ENCODE peak calls at places on chromosome 20, in ten cellular contexts. One of them, this sample, is unnamed.

GRCh38 chr20:62587757-62588402 is 54.4 kb upstream of the SLCO4A1 start:
- DNase-seq in HCT116: no peak
- DNase-seq in mammary epithelial cell: no peak
- DNase-seq in H9: no peak
- DNase-seq in PC-3: peak; percentile 48
- DNase-seq in HepG2: no peak
- DNase-seq in GM23338: peak; percentile 76
- DNase-seq in fibroblast of lung: no peak
- DNase-seq in PC-9: no peak
- DNase-seq in OCI-LY7: no peak
- DNase-seq in this sample: peak; percentile 82

GRCh38 chr20:32368930-32369329 is 10.8 kb downstream of the ASXL1 start:
- DNase-seq in HCT116: no peak
- DNase-seq in mammary epithelial cell: no peak
- DNase-seq in H9: no peak
- DNase-seq in PC-3: no peak
- DNase-seq in HepG2: no peak
- DNase-seq in GM23338: peak; percentile 57
- DNase-seq in fibroblast of lung: no peak
- DNase-seq in PC-9: no peak
- DNase-seq in OCI-LY7: peak; percentile 38
- DNase-seq in this sample: peak; percentile 61

GRCh38 chr20:1325173-1326030 is 3.5 kb downstream of the SDCBP2 start:
- DNase-seq in HCT116: peak; percentile 88
- DNase-seq in mammary epithelial cell: peak; percentile 92
- DNase-seq in H9: peak; percentile 96
- DNase-seq in PC-3: peak; percentile 98
- DNase-seq in HepG2: peak; percentile 97
- DNase-seq in GM23338: peak; percentile 96
- DNase-seq in fibroblast of lung: peak; percentile 99
- DNase-seq in PC-9: peak; percentile 96
- DNase-seq in OCI-LY7: peak; percentile 98
- DNase-seq in this sample: peak; percentile 97

GRCh38 chr20:10385850-10386544 is 48.0 kb downstream of the MKKS start:
- DNase-seq in HCT116: no peak
- DNase-seq in mammary epithelial cell: no peak
- DNase-seq in H9: no peak
- DNase-seq in PC-3: no peak
- DNase-seq in HepG2: no peak
- DNase-seq in GM23338: no peak
- DNase-seq in fibroblast of lung: peak; percentile 73
- DNase-seq in PC-9: no peak
- DNase-seq in OCI-LY7: no peak
- DNase-seq in this sample: no peak

GRCh38 chr20:44496976-44497375 is 21.3 kb downstream of the TTPAL start:
- DNase-seq in HCT116: peak; percentile 39
- DNase-seq in mammary epithelial cell: peak; percentile 97
- DNase-seq in H9: no peak
- DNase-seq in PC-3: peak; percentile 98
- DNase-seq in HepG2: no peak
- DNase-seq in GM23338: no peak
- DNase-seq in fibroblast of lung: peak; percentile 61
- DNase-seq in PC-9: peak; percentile 35
- DNase-seq in OCI-LY7: no peak
- DNase-seq in this sample: peak; percentile 37

GRCh38 chr20:34199183-34199582 is 42.0 kb upstream of the ASIP start:
- DNase-seq in HCT116: no peak
- DNase-seq in mammary epithelial cell: no peak
- DNase-seq in H9: no peak
- DNase-seq in PC-3: no peak
- DNase-seq in HepG2: no peak
- DNase-seq in GM23338: no peak
- DNase-seq in fibroblast of lung: no peak
- DNase-seq in PC-9: no peak
- DNase-seq in OCI-LY7: no peak
- DNase-seq in this sample: no peak

GRCh38 chr20:44908987-44909871 is 631 bp upstream of the PABPC1L start:
- DNase-seq in HCT116: no peak
- DNase-seq in mammary epithelial cell: no peak
- DNase-seq in H9: no peak
- DNase-seq in PC-3: peak; percentile 4
- DNase-seq in HepG2: no peak
- DNase-seq in GM23338: no peak
- DNase-seq in fibroblast of lung: peak; percentile 9
- DNase-seq in PC-9: no peak
- DNase-seq in OCI-LY7: no peak
- DNase-seq in this sample: peak; percentile 23

GRCh38 chr20:63703471-63703975 is 4.3 kb downstream of the ARFRP1 start:
- DNase-seq in HCT116: no peak
- DNase-seq in mammary epithelial cell: no peak
- DNase-seq in H9: peak; percentile 28
- DNase-seq in PC-3: no peak
- DNase-seq in HepG2: no peak
- DNase-seq in GM23338: no peak
- DNase-seq in fibroblast of lung: no peak
- DNase-seq in PC-9: no peak
- DNase-seq in OCI-LY7: no peak
- DNase-seq in this sample: no peak

GRCh38 chr20:63134201-63134612 is 81.7 kb downstream of the YTHDF1 start:
- DNase-seq in HCT116: no peak
- DNase-seq in mammary epithelial cell: no peak
- DNase-seq in H9: peak; percentile 68
- DNase-seq in PC-3: no peak
- DNase-seq in HepG2: no peak
- DNase-seq in GM23338: peak; percentile 60
- DNase-seq in fibroblast of lung: no peak
- DNase-seq in PC-9: no peak
- DNase-seq in OCI-LY7: peak; percentile 5
- DNase-seq in this sample: peak; percentile 33

GRCh38 chr20:41249371-41249770 is 68.2 kb downstream of the ZHX3 start:
- DNase-seq in HCT116: no peak
- DNase-seq in mammary epithelial cell: peak; percentile 78
- DNase-seq in H9: no peak
- DNase-seq in PC-3: peak; percentile 83
- DNase-seq in HepG2: no peak
- DNase-seq in GM23338: no peak
- DNase-seq in fibroblast of lung: peak; percentile 88
- DNase-seq in PC-9: peak; percentile 31
- DNase-seq in OCI-LY7: no peak
- DNase-seq in this sample: peak; percentile 19

GRCh38 chr20:362271-363254 is 15.7 kb downstream of the NRSN2 start:
- DNase-seq in HCT116: peak; percentile 95
- DNase-seq in mammary epithelial cell: peak; percentile 95
- DNase-seq in H9: peak; percentile 50
- DNase-seq in PC-3: peak; percentile 99
- DNase-seq in HepG2: peak; percentile 99
- DNase-seq in GM23338: peak; percentile 68
- DNase-seq in fibroblast of lung: peak; percentile 94
- DNase-seq in PC-9: peak; percentile 97
- DNase-seq in OCI-LY7: peak; percentile 91
- DNase-seq in this sample: no peak

GRCh38 chr20:36927704-36928103 is 23.8 kb downstream of the SAMHD1 start:
- DNase-seq in HCT116: no peak
- DNase-seq in mammary epithelial cell: no peak
- DNase-seq in H9: no peak
- DNase-seq in PC-3: no peak
- DNase-seq in HepG2: peak; percentile 80
- DNase-seq in GM23338: no peak
- DNase-seq in fibroblast of lung: no peak
- DNase-seq in PC-9: no peak
- DNase-seq in OCI-LY7: no peak
- DNase-seq in this sample: no peak

GRCh38 chr20:36932476-36933426 is 18.8 kb downstream of the SAMHD1 start:
- DNase-seq in HCT116: no peak
- DNase-seq in mammary epithelial cell: no peak
- DNase-seq in H9: no peak
- DNase-seq in PC-3: no peak
- DNase-seq in HepG2: peak; percentile 76
- DNase-seq in GM23338: no peak
- DNase-seq in fibroblast of lung: peak; percentile 66
- DNase-seq in PC-9: no peak
- DNase-seq in OCI-LY7: no peak
- DNase-seq in this sample: no peak

GRCh38 chr20:36929691-36930090 is 21.8 kb downstream of the SAMHD1 start:
- DNase-seq in HCT116: no peak
- DNase-seq in mammary epithelial cell: no peak
- DNase-seq in H9: no peak
- DNase-seq in PC-3: no peak
- DNase-seq in HepG2: no peak
- DNase-seq in GM23338: no peak
- DNase-seq in fibroblast of lung: no peak
- DNase-seq in PC-9: no peak
- DNase-seq in OCI-LY7: no peak
- DNase-seq in this sample: no peak

GRCh38 chr20:36926653-36927200 is 24.8 kb downstream of the SAMHD1 start:
- DNase-seq in HCT116: no peak
- DNase-seq in mammary epithelial cell: no peak
- DNase-seq in H9: no peak
- DNase-seq in PC-3: no peak
- DNase-seq in HepG2: no peak
- DNase-seq in GM23338: no peak
- DNase-seq in fibroblast of lung: no peak
- DNase-seq in PC-9: no peak
- DNase-seq in OCI-LY7: no peak
- DNase-seq in this sample: no peak

DNA sequence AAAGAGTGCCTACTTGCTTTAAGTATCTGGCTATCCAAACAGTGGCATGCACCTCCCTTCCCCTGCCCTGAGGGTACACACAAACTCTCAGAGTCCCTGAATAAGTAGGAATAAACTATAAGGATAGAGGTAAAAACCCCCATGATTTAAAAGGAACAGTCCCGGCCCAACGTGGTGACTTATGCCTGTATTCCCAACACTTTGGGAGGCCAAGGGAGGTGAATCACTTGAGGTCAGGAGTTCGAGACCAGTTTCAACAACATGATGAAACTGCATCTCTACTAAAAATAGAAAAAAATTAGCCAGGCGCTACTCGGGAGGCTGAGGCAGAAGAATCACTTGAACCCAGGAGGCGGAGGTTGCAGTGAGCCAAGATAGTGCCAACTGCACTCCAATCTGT is 22.2 kb downstream of the SAMHD1 start:
- DNase-seq in HCT116: no peak
- DNase-seq in mammary epithelial cell: peak; percentile 32
- DNase-seq in H9: no peak
- DNase-seq in PC-3: no peak
- DNase-seq in HepG2: no peak
- DNase-seq in GM23338: no peak
- DNase-seq in fibroblast of lung: peak; percentile 52
- DNase-seq in PC-9: no peak
- DNase-seq in OCI-LY7: no peak
- DNase-seq in this sample: no peak
- H3K27ac ChIP-seq in HCT116: no peak overlapping the region
- H3K27ac ChIP-seq in mammary epithelial cell: no peak overlapping the region
- H3K27ac ChIP-seq in H9: no peak overlapping the region
- H3K27ac ChIP-seq in PC-3: no peak overlapping the region
- H3K27ac ChIP-seq in HepG2: peak overlapping the region; percentile 3
- H3K27ac ChIP-seq in GM23338: no peak overlapping the region
- H3K27ac ChIP-seq in fibroblast of lung: no peak overlapping the region
- H3K27ac ChIP-seq in PC-9: no peak overlapping the region
- H3K27ac ChIP-seq in OCI-LY7: no peak overlapping the region
- H3K27ac ChIP-seq in this sample: no peak overlapping the region

DNA sequence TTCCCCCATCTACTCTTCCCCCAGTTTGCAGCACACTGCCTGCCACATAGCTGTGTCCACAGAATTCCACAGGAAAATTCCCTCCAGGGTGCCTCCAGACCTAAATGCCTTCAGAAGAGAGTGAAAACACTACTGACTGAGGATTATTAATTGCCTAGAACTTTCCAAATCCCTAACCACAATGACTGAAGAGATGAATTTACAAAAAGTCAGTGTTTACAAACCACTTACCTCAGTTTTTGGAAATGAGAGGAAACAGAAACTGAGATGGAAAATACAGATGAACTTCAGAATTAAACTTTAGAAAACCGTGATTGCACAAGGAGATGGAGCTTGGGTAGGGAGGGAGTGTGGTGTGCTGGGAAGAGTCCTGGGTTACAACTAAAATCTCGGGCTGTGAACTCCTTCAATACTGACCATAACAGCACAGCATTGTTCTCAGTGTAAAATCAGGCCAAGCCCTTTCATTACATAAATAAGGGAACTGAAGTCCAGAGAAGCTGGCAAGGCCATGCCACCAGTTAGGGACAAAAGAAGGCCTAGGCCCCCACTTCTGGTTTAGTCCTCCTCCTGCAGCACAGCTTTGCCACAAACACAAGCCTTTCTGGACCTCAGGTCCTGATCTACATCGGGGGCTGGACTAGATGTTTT is 4.1 kb downstream of the ELMO2 start:
- DNase-seq in HCT116: no peak
- DNase-seq in mammary epithelial cell: no peak
- DNase-seq in H9: no peak
- DNase-seq in PC-3: no peak
- DNase-seq in HepG2: no peak
- DNase-seq in GM23338: no peak
- DNase-seq in fibroblast of lung: peak; percentile 46
- DNase-seq in PC-9: no peak
- DNase-seq in OCI-LY7: no peak
- DNase-seq in this sample: no peak
- H4K20me1 ChIP-seq in HCT116: no peaks in the 10 kb centered on the region
- H4K20me1 ChIP-seq in mammary epithelial cell: no peaks in the 10 kb centered on the region
- H4K20me1 ChIP-seq in H9: peaks cover 2% of the 10 kb centered on the region
- H4K20me1 ChIP-seq in PC-3: no peaks in the 10 kb centered on the region
- H4K20me1 ChIP-seq in HepG2: peaks cover 9% of the 10 kb centered on the region
- H4K20me1 ChIP-seq in GM23338: peaks cover 26% of the 10 kb centered on the region
- H4K20me1 ChIP-seq in fibroblast of lung: no peaks in the 10 kb centered on the region
- H4K20me1 ChIP-seq in PC-9: no peaks in the 10 kb centered on the region
- H4K20me1 ChIP-seq in OCI-LY7: peaks cover 10% of the 10 kb centered on the region
- H4K20me1 ChIP-seq in this sample: peaks cover 68% of the 10 kb centered on the region

DNA sequence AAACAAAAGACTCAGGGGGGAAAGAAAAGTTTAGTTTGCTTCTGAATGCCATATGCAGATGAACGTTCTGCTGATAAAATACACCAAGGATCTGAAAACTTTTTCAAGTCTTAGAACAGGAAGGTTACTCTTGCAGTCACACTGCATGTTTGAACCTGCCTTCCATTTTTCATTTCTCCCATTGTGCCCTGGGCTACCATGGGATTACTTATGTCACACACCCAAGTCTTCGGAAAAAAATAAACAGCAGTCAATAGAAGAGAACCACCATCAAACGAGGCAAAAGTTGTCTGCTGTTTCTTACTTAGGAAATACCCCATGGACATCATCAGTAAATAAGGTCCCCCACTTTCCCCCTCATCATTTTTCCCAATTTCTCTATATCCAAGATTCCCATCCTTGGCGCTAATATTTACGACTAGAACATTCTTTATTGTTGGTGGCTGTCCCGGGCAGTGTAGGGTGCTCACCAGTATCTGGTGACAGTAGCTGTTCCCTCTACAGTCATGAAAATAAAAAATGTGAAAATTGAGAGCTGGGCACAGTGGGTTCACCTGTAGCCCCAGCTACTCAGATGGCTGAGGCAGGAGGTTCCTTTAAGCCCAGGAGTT is 202.5 kb downstream of the BCAS1 start:
- DNase-seq in HCT116: no peak
- DNase-seq in mammary epithelial cell: peak; percentile 85
- DNase-seq in H9: no peak
- DNase-seq in PC-3: no peak
- DNase-seq in HepG2: no peak
- DNase-seq in GM23338: peak; percentile 42
- DNase-seq in fibroblast of lung: no peak
- DNase-seq in PC-9: no peak
- DNase-seq in OCI-LY7: peak; percentile 33
- DNase-seq in this sample: peak; percentile 37
- H3K27ac ChIP-seq in HCT116: no peak overlapping the region
- H3K27ac ChIP-seq in mammary epithelial cell: peak overlapping the region; percentile 91
- H3K27ac ChIP-seq in H9: peak overlapping the region; percentile 60
- H3K27ac ChIP-seq in PC-3: peak overlapping the region; percentile 86
- H3K27ac ChIP-seq in HepG2: peak overlapping the region; percentile 68
- H3K27ac ChIP-seq in GM23338: peak overlapping the region; percentile 94
- H3K27ac ChIP-seq in fibroblast of lung: no peak overlapping the region
- H3K27ac ChIP-seq in PC-9: peak overlapping the region; percentile 99
- H3K27ac ChIP-seq in OCI-LY7: peak overlapping the region; percentile 97
- H3K27ac ChIP-seq in this sample: peak overlapping the region; percentile 87

GRCh38 chr20:59646487-59646886 is 42.1 kb downstream of the PHACTR3 start:
- DNase-seq in HCT116: no peak
- DNase-seq in mammary epithelial cell: no peak
- DNase-seq in H9: no peak
- DNase-seq in PC-3: no peak
- DNase-seq in HepG2: no peak
- DNase-seq in GM23338: no peak
- DNase-seq in fibroblast of lung: no peak
- DNase-seq in PC-9: no peak
- DNase-seq in OCI-LY7: no peak
- DNase-seq in this sample: no peak
- H4K20me1 ChIP-seq in HCT116: no peaks in the 10 kb centered on the region
- H4K20me1 ChIP-seq in mammary epithelial cell: no peaks in the 10 kb centered on the region
- H4K20me1 ChIP-seq in H9: no peaks in the 10 kb centered on the region
- H4K20me1 ChIP-seq in PC-3: no peaks in the 10 kb centered on the region
- H4K20me1 ChIP-seq in HepG2: no peaks in the 10 kb centered on the region
- H4K20me1 ChIP-seq in GM23338: no peaks in the 10 kb centered on the region
- H4K20me1 ChIP-seq in fibroblast of lung: no peaks in the 10 kb centered on the region
- H4K20me1 ChIP-seq in PC-9: no peaks in the 10 kb centered on the region
- H4K20me1 ChIP-seq in OCI-LY7: no peaks in the 10 kb centered on the region
- H4K20me1 ChIP-seq in this sample: no peaks in the 10 kb centered on the region